ENCODE peak calls at places on chromosomes 12 and 14, in seven cellular contexts. X is tibial artery, J is AG09309, U is HT-29, T is astrocyte of the spinal cord, I is AG04450, E is iris pigment epithelial cell. M is an unnamed sample.

GRCh38 chr12:76618031-76618430 is 58.5 kb upstream of the OSBPL8 start:
- DNase-seq in X (no peak), J (no peak), U (no peak), T (no peak), I (no peak), E (no peak), M (no peak)

GRCh38 chr12:114691810-114692557 is 8.0 kb upstream of the TBX3 start:
- DNase-seq in X (no peak), J (no peak), U (no peak), T (no peak), I (no peak), E (no peak), M (no peak)

GRCh38 chr14:74391479-74391878 is 34.5 kb downstream of the SYNDIG1L start:
- DNase-seq in X (no peak), J (no peak), U (no peak), T (no peak), I (no peak), E (peak), M (peak)

GRCh38 chr12:71197460-71197859 is 39.7 kb upstream of the TSPAN8 start:
- DNase-seq in X (no peak), J (no peak), U (no peak), T (no peak), I (no peak), E (no peak), M (no peak)

GRCh38 chr14:89279649-89280232 is 137.3 kb downstream of the FOXN3 start:
- DNase-seq in X (peak), J (no peak), U (no peak), T (no peak), I (no peak), E (no peak), M (no peak)

GRCh38 chr14:52351561-52352491 is 37.7 kb downstream of the PTGER2 start:
- DNase-seq in X (no peak), J (peak), U (no peak), T (peak), I (no peak), E (peak), M (peak)

GRCh38 chr12:112796067-112796466 is 4.5 kb downstream of the RPH3A start:
- DNase-seq in X (no peak), J (no peak), U (no peak), T (no peak), I (no peak), E (peak), M (no peak)

GRCh38 chr12:32083489-32083888 is 23.2 kb upstream of the BICD1 start:
- DNase-seq in X (no peak), J (peak), U (no peak), T (peak), I (no peak), E (peak), M (peak)

GRCh38 chr14:68976160-68977067 is 2.7 kb downstream of the ACTN1 start:
- DNase-seq in X (peak), J (no peak), U (no peak), T (no peak), I (no peak), E (no peak), M (peak)

GRCh38 chr12:82627799-82628198 is 58.9 kb upstream of the TMTC2 start:
- DNase-seq in X (no peak), J (peak), U (peak), T (peak), I (no peak), E (peak), M (peak)

GRCh38 chr12:98424726-98425401 is 90.5 kb upstream of the TMPO start:
- DNase-seq in X (no peak), J (peak), U (peak), T (peak), I (peak), E (peak), M (peak)

GRCh38 chr14:69727860-69728259 is 39.1 kb upstream of the SRSF5 start:
- DNase-seq in X (no peak), J (no peak), U (no peak), T (no peak), I (no peak), E (no peak), M (no peak)

M was measured in adipocyte.